ENCODE peak calls at places on chromosomes 2 and 18, in seven cellular contexts. M is Karpas-422; N is Peyer's patch; P is T-cell; W is stimulated activated CD4-positive, alpha-beta T cell treated with anti-CD3 and anti-CD28 coated beads, Interleukin-2, amount 100 ng/mL, for 48 hours; K is SK-MEL-5; E is activated T-helper 9 cell treated with anti-CD3 and anti-CD28 coated beads, Interleukin-2, amount 50 U/mL, for 16 hours. B is an unnamed sample.

GRCh38 chr2:141911485-141912066 is 219.2 kb downstream of the LRP1B start:
- DNase-seq in N (no peak), K (peak), M (peak), P (no peak), E (no peak), W (no peak), B (no peak)

GRCh38 chr18:1659190-1659589 is 754.5 kb downstream of the ADCYAP1 start:
- DNase-seq in W (no peak), K (no peak), M (no peak), P (no peak), N (no peak), E (no peak), B (no peak)

GRCh38 chr2:72144746-72145657 is 2.7 kb downstream of the CYP26B1 start:
- DNase-seq in K (peak), E (no peak), M (no peak), W (no peak), N (peak), P (no peak), B (no peak)

GRCh38 chr2:183000846-183001245 is 37.4 kb downstream of the NCKAP1 start:
- DNase-seq in M (no peak), P (no peak), N (no peak), W (no peak), E (no peak), K (no peak), B (no peak)

GRCh38 chr2:241239552-241240202 is 51.2 kb downstream of the ANO7 start:
- DNase-seq in E (no peak), M (no peak), N (no peak), W (no peak), K (no peak), P (no peak), B (no peak)

GRCh38 chr18:34457761-34458160 is 233.0 kb upstream of the NOL4 start:
- DNase-seq in E (no peak), N (no peak), W (no peak), K (no peak), P (no peak), M (no peak), B (no peak)

GRCh38 chr2:233042549-233042948 is 10.1 kb downstream of the NEU2 start:
- DNase-seq in W (no peak), E (no peak), M (no peak), K (no peak), P (no peak), N (no peak), B (no peak)

GRCh38 chr2:161913865-161914264 is 160.2 kb downstream of the DPP4 start:
- DNase-seq in N (no peak), M (no peak), E (no peak), P (no peak), W (no peak), K (no peak), B (no peak)

GRCh38 chr2:3282056-3282998 is 95.3 kb downstream of the EIPR1 start:
- DNase-seq in M (no peak), E (no peak), W (no peak), K (no peak), N (peak), P (no peak), B (no peak)

GRCh38 chr2:215881582-215881981 is 131.8 kb downstream of the MREG start:
- DNase-seq in W (no peak), P (no peak), K (no peak), E (no peak), N (no peak), M (no peak), B (no peak)

GRCh38 chr2:178188466-178188865 is 5.8 kb upstream of the OSBPL6 start:
- DNase-seq in P (no peak), K (no peak), N (no peak), W (no peak), E (no peak), M (no peak), B (no peak)

GRCh38 chr2:113240915-113241911 is 37.5 kb downstream of the PAX8 start:
- DNase-seq in N (peak), P (no peak), M (no peak), K (no peak), W (peak), E (peak), B (peak)

GRCh38 chr2:30688956-30689401 is 118.3 kb downstream of the CAPN13 start:
- DNase-seq in P (no peak), K (no peak), N (no peak), W (no peak), E (no peak), M (no peak), B (no peak)

B was measured in activated CD4-positive, alpha-beta T cell treated with anti-CD3 and anti-CD28 coated beads, Interleukin-2, amount 50 U/mL, for 4 hours.